ENCODE peak calls at places on chromosomes 2 and 18, in nine cellular contexts. M is fibroblast of the aortic adventitia, N is colonic mucosa, Q is epithelial cell of proximal tubule, W is GM13977, F is uterus, D is endothelial cell, V is activated B cell treated with CpG ODN at 0.5 μM for 24 hours, L is cardiac muscle cell. J is an unnamed sample.

GRCh38 chr2:15337996-15338666 is 223.0 kb downstream of the NBAS start:
- DNase-seq in N (no peak), L (no peak), V (no peak), W (no peak), D (no peak), F (no peak), M (no peak), Q (no peak), J (no peak)

GRCh38 chr2:241000831-241001321 is 2.5 kb downstream of the SNED1 start:
- DNase-seq in V (peak), D (no peak), N (no peak), F (no peak), L (no peak), Q (no peak), M (no peak), W (no peak), J (peak)

GRCh38 chr2:226701052-226701451 is 98.6 kb downstream of the IRS1 start:
- DNase-seq in D (no peak), L (peak), Q (no peak), N (no peak), M (peak), V (no peak), F (no peak), W (no peak), J (no peak)

GRCh38 chr18:26545335-26545734 is 3.0 kb downstream of the KCTD1 start:
- DNase-seq in F (no peak), N (no peak), W (no peak), Q (no peak), V (no peak), L (no peak), D (no peak), M (no peak), J (no peak)

GRCh38 chr18:42921261-42921737 is 194.2 kb downstream of the RIT2 start:
- DNase-seq in W (no peak), N (no peak), D (no peak), L (no peak), M (no peak), V (no peak), F (no peak), Q (no peak), J (no peak)

GRCh38 chr2:54772531-54772930 is 49.1 kb downstream of the EML6 start:
- DNase-seq in F (no peak), W (no peak), M (no peak), L (peak), Q (no peak), D (no peak), V (no peak), N (no peak), J (no peak)

GRCh38 chr18:28411806-28412205 is 234.9 kb upstream of the CDH2 start:
- DNase-seq in Q (no peak), W (no peak), N (no peak), L (peak), M (peak), V (no peak), F (no peak), D (no peak), J (no peak)

GRCh38 chr2:85410584-85411404 is 628 bp upstream of the CAPG start:
- DNase-seq in Q (no peak), W (no peak), D (no peak), L (no peak), M (no peak), V (no peak), N (no peak), F (no peak), J (no peak)

GRCh38 chr2:217966399-217967068 is 36.3 kb downstream of the TNS1 start:
- DNase-seq in W (no peak), M (peak), D (no peak), Q (no peak), V (no peak), L (peak), N (no peak), F (no peak), J (no peak)

GRCh38 chr2:15047184-15047583 is 414.7 kb downstream of the LRATD1 start:
- DNase-seq in Q (no peak), M (no peak), D (no peak), N (no peak), F (no peak), L (no peak), V (no peak), W (no peak), J (no peak)

GRCh38 chr2:164808776-164809175 is 32.8 kb downstream of the COBLL1 start:
- DNase-seq in F (no peak), M (peak), V (no peak), N (no peak), D (no peak), L (peak), W (no peak), Q (no peak), J (no peak)

GRCh38 chr2:39216495-39217191 is 27.1 kb downstream of the CDKL4 start:
- DNase-seq in V (no peak), Q (no peak), L (no peak), D (no peak), N (peak), W (no peak), F (no peak), M (no peak), J (no peak)

GRCh38 chr18:24190590-24190989 is 51.7 kb downstream of the CABYR start:
- DNase-seq in V (no peak), M (no peak), D (no peak), W (no peak), N (no peak), L (no peak), F (no peak), Q (no peak), J (no peak)

GRCh38 chr2:42270757-42271156 is 90.3 kb downstream of the COX7A2L start:
- DNase-seq in L (no peak), F (no peak), M (no peak), W (no peak), V (no peak), N (no peak), D (no peak), Q (no peak), J (no peak)

GRCh38 chr18:11752116-11752911 is 63.2 kb downstream of the GNAL start:
- DNase-seq in M (peak), Q (no peak), L (peak), V (no peak), D (peak), W (peak), F (no peak), N (no peak), J (no peak)

GRCh38 chr2:182197529-182197928 is 211.9 kb downstream of the PPP1R1C start:
- DNase-seq in Q (no peak), D (no peak), W (no peak), N (no peak), F (no peak), V (no peak), L (no peak), M (no peak), J (no peak)

GRCh38 chr2:74147729-74148456 is at the start of gene BOLA3:
- DNase-seq in N (peak), F (peak), W (peak), L (peak), Q (no peak), D (peak), M (peak), V (peak), J (peak)

GRCh38 chr2:109216332-109216731 is 87.3 kb downstream of the SH3RF3 start:
- DNase-seq in N (no peak), W (no peak), L (no peak), D (no peak), M (no peak), Q (no peak), V (no peak), F (no peak), J (no peak)

GRCh38 chr2:162025121-162025911 is 48.7 kb downstream of the DPP4 start:
- DNase-seq in W (no peak), V (no peak), F (no peak), Q (no peak), N (no peak), M (peak), L (peak), D (no peak), J (no peak)

GRCh38 chr2:195269220-195269619 is 387.8 kb upstream of the SLC39A10 start:
- DNase-seq in Q (no peak), W (no peak), L (no peak), F (no peak), M (no peak), D (no peak), N (no peak), V (no peak), J (no peak)

GRCh38 chr2:192655916-192656315 is 461.2 kb upstream of the TMEFF2 start:
- DNase-seq in Q (no peak), N (no peak), F (no peak), L (no peak), W (no peak), D (no peak), M (no peak), V (no peak), J (no peak)

DNA sequence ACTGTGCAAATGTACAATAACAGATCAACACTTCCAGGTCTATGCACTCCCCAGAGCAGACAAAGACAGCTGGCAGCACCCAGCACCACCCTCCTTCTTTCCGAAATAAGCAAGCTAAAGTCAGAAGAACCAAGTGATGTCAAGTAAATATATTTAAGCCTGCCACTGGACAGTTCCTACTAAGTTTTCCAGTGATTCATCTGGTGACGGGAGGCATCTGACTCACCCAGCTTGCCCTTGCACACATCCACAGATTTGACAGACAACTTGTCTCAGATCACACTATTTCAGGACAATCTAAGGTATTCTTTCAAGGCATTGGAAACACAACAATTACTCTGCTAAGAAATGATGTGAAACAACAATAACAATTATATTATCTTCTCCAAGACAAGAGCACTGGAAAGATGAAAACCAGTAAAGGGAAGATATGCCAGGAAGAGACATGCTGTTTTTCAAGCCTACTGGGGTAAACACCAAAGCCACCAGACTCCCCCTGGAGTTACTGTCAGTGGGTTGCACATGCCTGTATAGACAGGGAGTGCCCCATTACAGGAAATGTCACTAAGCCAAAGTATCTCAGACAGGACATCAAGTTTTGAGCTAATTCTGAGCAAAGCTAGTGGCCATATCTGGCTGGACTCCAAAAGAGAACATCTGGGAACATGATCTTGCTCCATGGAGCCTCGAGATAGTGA is 287.9 kb upstream of the KLHL29 start:
- DNase-seq in V (no peak), F (no peak), M (no peak), D (no peak), L (no peak), N (no peak), W (no peak), Q (peak), J (no peak)
- TF ChIP-seq CTCF in V (no peak), F (no peak), M (no peak), D (no peak), L (no peak), N (no peak), W (no peak), Q (peak), J (no peak)

GRCh38 chr2:8677646-8678592 is 3.9 kb upstream of the ID2 start:
- DNase-seq in W (peak), D (peak), Q (no peak), L (peak), F (peak), V (no peak), N (peak), M (peak), J (no peak)

GRCh38 chr2:8679567-8679826 is 2.4 kb upstream of the ID2 start:
- DNase-seq in M (no peak), D (no peak), V (no peak), W (no peak), L (no peak), Q (no peak), N (no peak), F (no peak), J (no peak)

GRCh38 chr2:8676915-8677645 is 4.8 kb upstream of the ID2 start:
- DNase-seq in D (no peak), V (no peak), W (no peak), Q (no peak), F (no peak), N (peak), L (no peak), M (no peak), J (no peak)

GRCh38 chr2:8679827-8680731 is 1.8 kb upstream of the ID2 start:
- DNase-seq in L (peak), D (peak), V (no peak), M (peak), F (no peak), Q (no peak), N (peak), W (no peak), J (no peak)

GRCh38 chr2:8678731-8679566 is 2.9 kb upstream of the ID2 start:
- DNase-seq in L (peak), D (peak), Q (no peak), N (peak), F (peak), W (peak), M (peak), V (peak), J (peak)
- TF ChIP-seq CTCF in L (no peak), D (no peak), Q (no peak), N (no peak), F (peak), W (no peak), M (no peak), V (no peak), J (no peak)

GRCh38 chr2:105125920-105126319 is 88.1 kb downstream of the MRPS9 start:
- DNase-seq in F (no peak), M (no peak), L (no peak), W (no peak), D (no peak), Q (no peak), N (no peak), V (no peak), J (no peak)
- TF ChIP-seq CTCF in F (no peak), M (no peak), L (no peak), W (no peak), D (no peak), Q (no peak), N (no peak), V (no peak), J (no peak)

DNA sequence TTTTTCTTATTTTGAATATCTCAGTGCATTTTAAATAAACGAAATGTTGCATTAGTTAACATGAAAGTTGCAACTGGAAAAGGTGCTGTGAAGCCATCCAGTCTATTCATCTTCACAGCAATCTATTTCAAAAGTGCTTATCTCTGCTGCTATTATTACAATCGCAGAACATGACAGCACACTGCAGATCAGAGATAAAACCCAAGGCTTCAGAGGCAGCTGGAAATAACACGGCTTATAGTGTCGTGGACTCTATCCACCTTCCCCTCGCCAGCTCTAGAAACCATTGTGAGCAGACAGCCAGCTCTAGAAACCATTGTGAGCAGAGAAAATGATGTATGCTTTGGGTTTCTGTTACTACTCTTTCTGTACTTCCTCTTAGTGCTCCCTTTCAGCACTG is 1140.8 kb upstream of the CELF4 start:
- DNase-seq in W (no peak), Q (no peak), M (no peak), N (no peak), D (no peak), L (no peak), F (no peak), V (no peak), J (no peak)
- TF ChIP-seq CTCF in W (no peak), Q (no peak), M (no peak), N (no peak), D (no peak), L (no peak), F (no peak), V (no peak), J (no peak)

DNA sequence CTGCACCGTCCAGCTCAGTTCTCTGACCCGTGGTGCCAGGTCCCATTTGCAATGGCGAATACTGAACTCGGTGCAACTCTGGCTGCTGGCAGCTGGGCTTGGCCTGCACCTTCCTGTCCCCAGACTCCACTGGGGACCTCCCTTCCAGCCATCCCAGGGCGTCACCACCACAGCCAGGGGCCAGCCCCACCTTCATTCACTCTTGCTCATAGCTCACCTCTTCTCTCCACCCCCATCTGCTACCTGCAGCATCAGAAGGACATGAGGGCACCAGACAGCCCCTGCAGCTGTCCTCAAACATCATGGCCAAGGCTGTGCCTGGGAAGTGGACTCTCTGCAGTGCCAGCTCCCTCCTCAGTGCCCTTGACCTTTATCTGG is 16.2 kb upstream of the ALPI start:
- DNase-seq in Q (no peak), L (no peak), N (no peak), W (peak), F (no peak), V (no peak), D (no peak), M (no peak), J (no peak)
- TF ChIP-seq CTCF in Q (peak), L (peak), N (peak), W (peak), F (no peak), V (no peak), D (peak), M (peak), J (peak)